ENCODE peak calls at places on chromosome 14, in seven cellular contexts. One of them, this sample, is unnamed.

GRCh38 chr14:86168376-86168775 is 638.4 kb downstream of the FLRT2 start:
- DNase-seq in AG20443: no peak
- DNase-seq in germinal center: no peak
- DNase-seq in BJ: no peak
- DNase-seq in GM12865: no peak
- DNase-seq in SJSA1: no peak
- DNase-seq in stimulated activated naive CD8-positive, alpha-beta T cell treated with anti-CD3 and anti-CD28 coated beads, Interleukin-15, amount 100 ng/mL, for 72 hours: no peak
- DNase-seq in this sample: no peak

GRCh38 chr14:22532345-22533056 is 56.5 kb downstream of the DAD1 start:
- DNase-seq in GM12865: no peak
- DNase-seq in AG20443: peak
- DNase-seq in BJ: peak
- DNase-seq in germinal center: no peak
- DNase-seq in SJSA1: peak
- DNase-seq in stimulated activated naive CD8-positive, alpha-beta T cell treated with anti-CD3 and anti-CD28 coated beads, Interleukin-15, amount 100 ng/mL, for 72 hours: no peak
- DNase-seq in this sample: no peak

GRCh38 chr14:102479777-102480176 is 29.8 kb downstream of the ANKRD9 start:
- DNase-seq in BJ: no peak
- DNase-seq in GM12865: no peak
- DNase-seq in SJSA1: no peak
- DNase-seq in germinal center: no peak
- DNase-seq in stimulated activated naive CD8-positive, alpha-beta T cell treated with anti-CD3 and anti-CD28 coated beads, Interleukin-15, amount 100 ng/mL, for 72 hours: no peak
- DNase-seq in AG20443: no peak
- DNase-seq in this sample: no peak

GRCh38 chr14:46951103-46951502 is 299.5 kb upstream of the RPL10L start:
- DNase-seq in BJ: no peak
- DNase-seq in stimulated activated naive CD8-positive, alpha-beta T cell treated with anti-CD3 and anti-CD28 coated beads, Interleukin-15, amount 100 ng/mL, for 72 hours: no peak
- DNase-seq in GM12865: no peak
- DNase-seq in AG20443: no peak
- DNase-seq in germinal center: no peak
- DNase-seq in SJSA1: no peak
- DNase-seq in this sample: no peak

GRCh38 chr14:21100931-21101330 is at the start of gene TMEM253:
- DNase-seq in SJSA1: no peak
- DNase-seq in BJ: no peak
- DNase-seq in germinal center: no peak
- DNase-seq in stimulated activated naive CD8-positive, alpha-beta T cell treated with anti-CD3 and anti-CD28 coated beads, Interleukin-15, amount 100 ng/mL, for 72 hours: no peak
- DNase-seq in GM12865: no peak
- DNase-seq in AG20443: no peak
- DNase-seq in this sample: no peak

GRCh38 chr14:68715032-68715924 is 77.6 kb downstream of the ZFP36L1 start:
- DNase-seq in GM12865: no peak
- DNase-seq in stimulated activated naive CD8-positive, alpha-beta T cell treated with anti-CD3 and anti-CD28 coated beads, Interleukin-15, amount 100 ng/mL, for 72 hours: no peak
- DNase-seq in germinal center: no peak
- DNase-seq in AG20443: no peak
- DNase-seq in SJSA1: no peak
- DNase-seq in BJ: no peak
- DNase-seq in this sample: no peak

GRCh38 chr14:29821665-29822429 is 105.8 kb downstream of the PRKD1 start:
- DNase-seq in GM12865: no peak
- DNase-seq in SJSA1: no peak
- DNase-seq in BJ: no peak
- DNase-seq in AG20443: no peak
- DNase-seq in germinal center: no peak
- DNase-seq in stimulated activated naive CD8-positive, alpha-beta T cell treated with anti-CD3 and anti-CD28 coated beads, Interleukin-15, amount 100 ng/mL, for 72 hours: no peak
- DNase-seq in this sample: no peak

GRCh38 chr14:96051642-96052540 is 12.7 kb downstream of the C14orf132 start:
- DNase-seq in germinal center: peak
- DNase-seq in AG20443: no peak
- DNase-seq in BJ: no peak
- DNase-seq in SJSA1: no peak
- DNase-seq in stimulated activated naive CD8-positive, alpha-beta T cell treated with anti-CD3 and anti-CD28 coated beads, Interleukin-15, amount 100 ng/mL, for 72 hours: no peak
- DNase-seq in GM12865: peak
- DNase-seq in this sample: no peak

GRCh38 chr14:47044841-47045240 is 393.3 kb upstream of the RPL10L start:
- DNase-seq in SJSA1: no peak
- DNase-seq in germinal center: no peak
- DNase-seq in AG20443: no peak
- DNase-seq in stimulated activated naive CD8-positive, alpha-beta T cell treated with anti-CD3 and anti-CD28 coated beads, Interleukin-15, amount 100 ng/mL, for 72 hours: no peak
- DNase-seq in BJ: no peak
- DNase-seq in GM12865: no peak
- DNase-seq in this sample: no peak

GRCh38 chr14:106372870-106373657 is 846.7 kb downstream of the TMEM121 start:
- DNase-seq in SJSA1: no peak
- DNase-seq in BJ: no peak
- DNase-seq in AG20443: no peak
- DNase-seq in germinal center: peak
- DNase-seq in stimulated activated naive CD8-positive, alpha-beta T cell treated with anti-CD3 and anti-CD28 coated beads, Interleukin-15, amount 100 ng/mL, for 72 hours: peak
- DNase-seq in GM12865: peak
- DNase-seq in this sample: no peak

GRCh38 chr14:87805315-87805723 is 187.7 kb downstream of the GALC start:
- DNase-seq in SJSA1: peak
- DNase-seq in BJ: no peak
- DNase-seq in germinal center: peak
- DNase-seq in AG20443: peak
- DNase-seq in GM12865: peak
- DNase-seq in stimulated activated naive CD8-positive, alpha-beta T cell treated with anti-CD3 and anti-CD28 coated beads, Interleukin-15, amount 100 ng/mL, for 72 hours: peak
- DNase-seq in this sample: no peak

GRCh38 chr14:61139006-61139599 is 142.0 kb downstream of the TMEM30B start:
- DNase-seq in germinal center: no peak
- DNase-seq in BJ: no peak
- DNase-seq in SJSA1: no peak
- DNase-seq in stimulated activated naive CD8-positive, alpha-beta T cell treated with anti-CD3 and anti-CD28 coated beads, Interleukin-15, amount 100 ng/mL, for 72 hours: no peak
- DNase-seq in AG20443: no peak
- DNase-seq in GM12865: no peak
- DNase-seq in this sample: no peak